ENCODE peak calls at places on chromosomes 12 and 14, in four cellular contexts. One of them, this sample, is unnamed.

GRCh38 chr12:10372534-10372931 is 17.3 kb downstream of the KLRK1 start:
- DNase-seq in endothelial cell of umbilical vein: no peak
- DNase-seq in stomach: no peak
- DNase-seq in uterus: no peak
- DNase-seq in this sample: no peak

GRCh38 chr14:91252901-91253794 is 8.6 kb upstream of the GPR68 start:
- DNase-seq in endothelial cell of umbilical vein: no peak
- DNase-seq in uterus: peak; percentile 44
- DNase-seq in stomach: peak; percentile 54
- DNase-seq in this sample: no peak

GRCh38 chr12:6998708-6999451 is 19.4 kb downstream of the LPCAT3 start:
- DNase-seq in stomach: no peak
- DNase-seq in endothelial cell of umbilical vein: no peak
- DNase-seq in uterus: no peak
- DNase-seq in this sample: no peak

GRCh38 chr14:101721951-101722661 is 39.4 kb upstream of the PPP2R5C start:
- DNase-seq in uterus: no peak
- DNase-seq in stomach: peak; percentile 51
- DNase-seq in endothelial cell of umbilical vein: peak; percentile 80
- DNase-seq in this sample: no peak

GRCh38 chr14:98513558-98513957 is 758.4 kb downstream of the BCL11B start:
- DNase-seq in uterus: no peak
- DNase-seq in endothelial cell of umbilical vein: no peak
- DNase-seq in stomach: no peak
- DNase-seq in this sample: no peak

GRCh38 chr14:37150414-37150813 is 22.0 kb downstream of the SLC25A21 start:
- DNase-seq in stomach: no peak
- DNase-seq in endothelial cell of umbilical vein: peak; percentile 58
- DNase-seq in uterus: no peak
- DNase-seq in this sample: no peak

GRCh38 chr14:95452890-95453712 is 63.3 kb downstream of the SYNE3 start:
- DNase-seq in stomach: no peak
- DNase-seq in uterus: no peak
- DNase-seq in endothelial cell of umbilical vein: no peak
- DNase-seq in this sample: no peak

GRCh38 chr12:19613051-19613535 is 173.8 kb downstream of the AEBP2 start:
- DNase-seq in endothelial cell of umbilical vein: peak; percentile 31
- DNase-seq in uterus: no peak
- DNase-seq in stomach: no peak
- DNase-seq in this sample: no peak

GRCh38 chr14:86501611-86502010 is 971.7 kb downstream of the FLRT2 start:
- DNase-seq in endothelial cell of umbilical vein: no peak
- DNase-seq in stomach: no peak
- DNase-seq in uterus: no peak
- DNase-seq in this sample: no peak

GRCh38 chr12:22215467-22216253 is 118.8 kb downstream of the ST8SIA1 start:
- DNase-seq in stomach: no peak
- DNase-seq in endothelial cell of umbilical vein: no peak
- DNase-seq in uterus: no peak
- DNase-seq in this sample: no peak

GRCh38 chr12:50686976-50687375 is 76.9 kb upstream of the ATF1 start:
- DNase-seq in uterus: no peak
- DNase-seq in endothelial cell of umbilical vein: no peak
- DNase-seq in stomach: no peak
- DNase-seq in this sample: no peak

GRCh38 chr14:73758392-73759182 is 44.4 kb upstream of the PNMA1 start:
- DNase-seq in uterus: peak; percentile 75
- DNase-seq in endothelial cell of umbilical vein: peak; percentile 70
- DNase-seq in stomach: peak; percentile 82
- DNase-seq in this sample: no peak

GRCh38 chr12:132282031-132282949 is 47.1 kb downstream of the GALNT9 start:
- DNase-seq in stomach: no peak
- DNase-seq in endothelial cell of umbilical vein: no peak
- DNase-seq in uterus: no peak
- DNase-seq in this sample: no peak

GRCh38 chr14:71497645-71498086 is 434.6 kb upstream of the RGS6 start:
- DNase-seq in endothelial cell of umbilical vein: peak; percentile 25
- DNase-seq in uterus: no peak
- DNase-seq in stomach: no peak
- DNase-seq in this sample: peak; percentile 1

GRCh38 chr12:58888131-58888783 is 32.0 kb downstream of the LRIG3 start:
- DNase-seq in endothelial cell of umbilical vein: peak; percentile 39
- DNase-seq in uterus: peak; percentile 37
- DNase-seq in stomach: peak; percentile 37
- DNase-seq in this sample: no peak

GRCh38 chr12:38282886-38283285 is 33.7 kb upstream of the ALG10B start:
- DNase-seq in stomach: no peak
- DNase-seq in endothelial cell of umbilical vein: no peak
- DNase-seq in uterus: no peak
- DNase-seq in this sample: no peak

GRCh38 chr12:1130164-1130563 is 139.1 kb downstream of the ERC1 start:
- DNase-seq in stomach: peak; percentile 81
- DNase-seq in endothelial cell of umbilical vein: peak; percentile 72
- DNase-seq in uterus: no peak
- DNase-seq in this sample: no peak

GRCh38 chr12:105419606-105420005 is 89.1 kb downstream of the C12orf75 start:
- DNase-seq in stomach: no peak
- DNase-seq in endothelial cell of umbilical vein: no peak
- DNase-seq in uterus: no peak
- DNase-seq in this sample: no peak

GRCh38 chr12:126784328-126784921 is 1482.5 kb upstream of the TMEM132C start:
- DNase-seq in endothelial cell of umbilical vein: no peak
- DNase-seq in uterus: no peak
- DNase-seq in stomach: peak; percentile 39
- DNase-seq in this sample: peak; percentile 15

GRCh38 chr14:55361190-55361589 is 50.4 kb downstream of the ATG14 start:
- DNase-seq in uterus: no peak
- DNase-seq in stomach: no peak
- DNase-seq in endothelial cell of umbilical vein: no peak
- DNase-seq in this sample: no peak

GRCh38 chr12:89862511-89863331 is 154.1 kb upstream of the ATP2B1 start:
- DNase-seq in endothelial cell of umbilical vein: peak; percentile 61
- DNase-seq in stomach: no peak
- DNase-seq in uterus: no peak
- DNase-seq in this sample: no peak

GRCh38 chr14:73796881-73797539 is 54.6 kb upstream of the PTGR2 start:
- DNase-seq in endothelial cell of umbilical vein: no peak
- DNase-seq in uterus: no peak
- DNase-seq in stomach: no peak
- DNase-seq in this sample: no peak

GRCh38 chr12:52250048-52250990 is 17.3 kb downstream of the KRT7 start:
- DNase-seq in stomach: no peak
- DNase-seq in endothelial cell of umbilical vein: no peak
- DNase-seq in uterus: no peak
- DNase-seq in this sample: no peak

GRCh38 chr14:104688755-104689619 is at the start of gene INF2:
- DNase-seq in endothelial cell of umbilical vein: peak; percentile 35
- DNase-seq in stomach: peak; percentile 72
- DNase-seq in uterus: peak; percentile 66
- DNase-seq in this sample: peak; percentile 80

GRCh38 chr12:123264642-123265041 is 7.0 kb downstream of the CDK2AP1 start:
- DNase-seq in endothelial cell of umbilical vein: no peak
- DNase-seq in uterus: no peak
- DNase-seq in stomach: no peak
- DNase-seq in this sample: no peak

GRCh38 chr12:132359971-132360370 is 30.6 kb upstream of the GALNT9 start:
- DNase-seq in uterus: no peak
- DNase-seq in endothelial cell of umbilical vein: no peak
- DNase-seq in stomach: no peak
- DNase-seq in this sample: no peak

GRCh38 chr12:15962760-15963159 is 51.6 kb downstream of the DERA start:
- DNase-seq in endothelial cell of umbilical vein: no peak
- DNase-seq in uterus: no peak
- DNase-seq in stomach: no peak
- DNase-seq in this sample: no peak

GRCh38 chr12:46260153-46260912 is 8.5 kb downstream of the SLC38A1 start:
- DNase-seq in stomach: no peak
- DNase-seq in uterus: no peak
- DNase-seq in endothelial cell of umbilical vein: peak; percentile 9
- DNase-seq in this sample: no peak

GRCh38 chr12:48157016-48157888 is at the start of gene ASB8:
- DNase-seq in endothelial cell of umbilical vein: peak; percentile 99
- DNase-seq in stomach: peak; percentile 99
- DNase-seq in uterus: peak; percentile 100
- DNase-seq in this sample: peak; percentile 91
- TF ChIP-seq POLR2A in endothelial cell of umbilical vein: peak; percentile 84
- TF ChIP-seq POLR2A in stomach: no peak
- TF ChIP-seq POLR2A in uterus: peak; percentile 51
- TF ChIP-seq POLR2A in this sample: no peak

DNA sequence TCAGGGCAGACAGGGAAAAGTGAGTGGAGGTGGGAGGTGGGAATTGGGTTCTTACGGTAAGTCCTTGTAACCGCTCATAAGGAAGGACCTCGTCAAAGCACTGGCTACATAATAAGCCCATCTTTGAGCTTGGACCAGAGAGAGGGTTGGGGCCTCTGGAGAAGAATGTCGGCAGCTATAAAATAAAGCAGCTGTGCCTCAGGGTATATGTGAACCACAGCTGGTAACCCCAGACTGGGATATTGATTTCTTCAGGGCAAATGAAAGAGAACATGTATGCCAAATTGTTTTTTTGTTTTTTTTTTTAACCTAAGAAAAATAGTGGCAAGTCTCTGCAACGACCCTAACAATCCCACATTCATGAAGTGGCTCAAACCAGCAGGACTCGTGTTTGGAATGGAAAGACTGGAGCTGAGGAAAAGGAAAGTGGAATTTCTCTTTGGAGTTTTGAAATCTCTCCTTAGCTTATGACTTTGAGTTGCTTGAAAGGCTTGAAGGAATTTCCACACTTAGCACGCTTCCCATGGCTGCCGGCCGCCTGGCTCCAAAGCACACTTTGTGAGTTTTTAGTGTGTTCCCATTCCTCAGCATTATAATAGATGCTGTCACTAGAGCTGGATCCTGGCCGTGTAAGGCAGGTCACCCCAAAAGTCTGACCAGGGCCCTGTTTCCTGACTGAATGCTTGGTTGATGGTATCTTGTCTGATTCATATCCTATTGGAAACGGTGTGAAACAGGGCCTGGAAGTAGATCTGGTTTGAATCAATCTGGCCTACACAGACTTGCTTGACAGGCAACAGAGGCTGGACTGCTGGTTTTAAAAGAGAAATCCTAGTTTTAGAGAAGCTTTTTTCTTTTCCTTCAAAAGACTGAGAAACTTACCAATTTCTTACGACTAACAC is 244.7 kb downstream of the MSRB3 start:
- DNase-seq in uterus: peak; percentile 27
- DNase-seq in endothelial cell of umbilical vein: peak; percentile 74
- DNase-seq in stomach: no peak
- DNase-seq in this sample: no peak
- TF ChIP-seq POLR2A in uterus: no peak
- TF ChIP-seq POLR2A in endothelial cell of umbilical vein: no peak
- TF ChIP-seq POLR2A in stomach: no peak
- TF ChIP-seq POLR2A in this sample: no peak

GRCh38 chr14:81772391-81772790 is 238.7 kb upstream of the SEL1L start:
- DNase-seq in endothelial cell of umbilical vein: no peak
- DNase-seq in stomach: no peak
- DNase-seq in uterus: no peak
- DNase-seq in this sample: no peak
- TF ChIP-seq POLR2A in endothelial cell of umbilical vein: no peak
- TF ChIP-seq POLR2A in stomach: no peak
- TF ChIP-seq POLR2A in uterus: no peak
- TF ChIP-seq POLR2A in this sample: no peak

GRCh38 chr12:64891629-64892028 is 67.2 kb downstream of the TBC1D30 start:
- DNase-seq in endothelial cell of umbilical vein: no peak
- DNase-seq in stomach: no peak
- DNase-seq in uterus: no peak
- DNase-seq in this sample: no peak

GRCh38 chr12:64894827-64895475 is 70.5 kb downstream of the TBC1D30 start:
- DNase-seq in uterus: no peak
- DNase-seq in stomach: no peak
- DNase-seq in endothelial cell of umbilical vein: peak; percentile 65
- DNase-seq in this sample: no peak

GRCh38 chr12:64895541-64895940 is 71.1 kb downstream of the TBC1D30 start:
- DNase-seq in uterus: no peak
- DNase-seq in endothelial cell of umbilical vein: no peak
- DNase-seq in stomach: no peak
- DNase-seq in this sample: no peak

GRCh38 chr12:64892561-64892960 is 68.1 kb downstream of the TBC1D30 start:
- DNase-seq in stomach: no peak
- DNase-seq in endothelial cell of umbilical vein: no peak
- DNase-seq in uterus: no peak
- DNase-seq in this sample: no peak

GRCh38 chr12:64893961-64894360 is 69.5 kb downstream of the TBC1D30 start:
- DNase-seq in uterus: no peak
- DNase-seq in endothelial cell of umbilical vein: peak; percentile 39
- DNase-seq in stomach: no peak
- DNase-seq in this sample: peak; percentile 11
- TF ChIP-seq POLR2A in uterus: no peak
- TF ChIP-seq POLR2A in endothelial cell of umbilical vein: no peak
- TF ChIP-seq POLR2A in stomach: no peak
- TF ChIP-seq POLR2A in this sample: no peak

DNA sequence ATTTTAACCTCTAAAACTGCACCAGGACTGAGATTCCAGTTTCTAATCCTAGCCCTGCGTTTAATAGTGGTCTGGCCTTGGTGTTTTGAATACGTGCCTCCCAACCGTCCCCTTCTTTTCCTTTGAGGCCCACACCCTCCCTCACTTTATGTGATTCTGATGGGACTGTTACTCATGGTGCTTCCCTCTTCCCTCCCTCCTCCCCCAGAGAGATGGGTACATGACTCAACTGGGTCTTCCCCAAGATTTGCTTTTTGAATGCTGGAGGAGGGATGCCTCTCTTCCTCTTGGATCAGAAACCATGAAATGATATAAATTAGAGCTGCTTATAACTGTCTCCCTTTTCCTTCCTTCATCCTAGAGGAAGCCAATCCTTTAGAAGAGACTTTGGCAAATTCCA is 8.2 kb upstream of the PPP2R5E start:
- DNase-seq in uterus: no peak
- DNase-seq in endothelial cell of umbilical vein: no peak
- DNase-seq in stomach: no peak
- DNase-seq in this sample: peak; percentile 47
- TF ChIP-seq POLR2A in uterus: no peak
- TF ChIP-seq POLR2A in endothelial cell of umbilical vein: no peak
- TF ChIP-seq POLR2A in stomach: no peak
- TF ChIP-seq POLR2A in this sample: no peak